ENCODE peak calls at places on chromosomes 12 and 14, in ten cellular contexts. P is SJCRH30, L is upper lobe of right lung, N is pancreas, D is tibial artery, R is heart right ventricle, U is breast epithelium, C is GM23248, Z is stomach, H is adipocyte. G is an unnamed sample. For H3K9me3, the result is how much of the 10 kb centered on the place peaks cover.

GRCh38 chr12:94074970-94075695 is 73.2 kb upstream of the PLXNC1 start:
- DNase-seq in P (no peak), L (peak), N (no peak), D (peak), R (peak), U (peak), C (peak), Z (peak), H (peak), G (no peak)

GRCh38 chr12:18261273-18261672 is at the start of gene PIK3C2G:
- DNase-seq in P (no peak), L (no peak), N (no peak), D (no peak), R (no peak), U (no peak), C (no peak), Z (peak), H (no peak), G (no peak)

GRCh38 chr14:35632276-35633071 is 98.5 kb downstream of the INSM2 start:
- DNase-seq in P (no peak), L (no peak), N (no peak), D (no peak), R (no peak), U (no peak), C (peak), Z (no peak), H (peak), G (no peak)

GRCh38 chr14:33052899-33053400 is 114.3 kb downstream of the NPAS3 start:
- DNase-seq in P (no peak), L (no peak), N (no peak), D (no peak), R (no peak), U (no peak), C (no peak), Z (no peak), H (no peak), G (no peak)

GRCh38 chr14:89681086-89682018 is 264.3 kb upstream of the FOXN3 start:
- DNase-seq in P (no peak), L (no peak), N (no peak), D (no peak), R (no peak), U (no peak), C (no peak), Z (no peak), H (peak), G (no peak)

GRCh38 chr14:76510255-76510654 is 134.3 kb downstream of the ESRRB start:
- DNase-seq in P (no peak), L (peak), N (no peak), D (no peak), R (no peak), U (no peak), C (no peak), Z (no peak), H (no peak), G (no peak)

GRCh38 chr14:77761205-77761931 is 412 bp upstream of the SNW1 start:
- DNase-seq in P (peak), L (no peak), N (no peak), D (peak), R (peak), U (no peak), C (peak), Z (no peak), H (peak), G (no peak)

GRCh38 chr12:87928046-87928445 is 101.2 kb downstream of the C12orf50 start:
- DNase-seq in P (no peak), L (no peak), N (no peak), D (no peak), R (no peak), U (no peak), C (no peak), Z (no peak), H (no peak), G (no peak)

GRCh38 chr14:54621686-54622085 is 54.8 kb downstream of the SAMD4A start:
- DNase-seq in P (no peak), L (no peak), N (no peak), D (no peak), R (no peak), U (no peak), C (peak), Z (no peak), H (peak), G (no peak)

GRCh38 chr14:65153101-65153500 is 50.8 kb upstream of the MAX start:
- DNase-seq in P (peak), L (no peak), N (no peak), D (no peak), R (no peak), U (no peak), C (no peak), Z (no peak), H (no peak), G (no peak)

GRCh38 chr12:24398605-24399004 is 449.1 kb upstream of the SOX5 start:
- DNase-seq in P (no peak), L (no peak), N (no peak), D (no peak), R (no peak), U (no peak), C (no peak), Z (no peak), H (no peak), G (no peak)

GRCh38 chr14:50783542-50783941 is 47.4 kb downstream of the NIN start:
- DNase-seq in P (no peak), L (no peak), N (no peak), D (no peak), R (no peak), U (no peak), C (no peak), Z (no peak), H (no peak), G (no peak)

GRCh38 chr12:51540996-51541395 is 50.0 kb upstream of the SCN8A start:
- DNase-seq in P (no peak), L (no peak), N (no peak), D (no peak), R (no peak), U (no peak), C (no peak), Z (no peak), H (no peak), G (no peak)

GRCh38 chr12:89016970-89017778 is 335.1 kb downstream of the DUSP6 start:
- DNase-seq in P (peak), L (peak), N (no peak), D (no peak), R (peak), U (no peak), C (peak), Z (no peak), H (peak), G (peak)

GRCh38 chr12:105483691-105484090 is 153.2 kb downstream of the C12orf75 start:
- DNase-seq in P (no peak), L (no peak), N (no peak), D (no peak), R (no peak), U (no peak), C (no peak), Z (no peak), H (no peak), G (no peak)

GRCh38 chr12:480831-481230 is 21.1 kb downstream of the B4GALNT3 start:
- DNase-seq in P (peak), L (no peak), N (no peak), D (peak), R (peak), U (no peak), C (peak), Z (no peak), H (no peak), G (no peak)

GRCh38 chr12:12533238-12533829 is 29.3 kb downstream of the DUSP16 start:
- DNase-seq in P (peak), L (peak), N (peak), D (no peak), R (peak), U (no peak), C (no peak), Z (peak), H (peak), G (no peak)

GRCh38 chr12:115337693-115338543 is 653.9 kb upstream of the TBX3 start:
- DNase-seq in P (peak), L (no peak), N (no peak), D (peak), R (peak), U (no peak), C (peak), Z (no peak), H (peak), G (no peak)

GRCh38 chr14:89093083-89093482 is 268.6 kb downstream of the TTC8 start:
- DNase-seq in P (no peak), L (no peak), N (no peak), D (no peak), R (no peak), U (no peak), C (peak), Z (no peak), H (peak), G (no peak)

GRCh38 chr14:68364823-68365222 is 428.0 kb downstream of the ZFP36L1 start:
- DNase-seq in P (peak), L (no peak), N (no peak), D (no peak), R (no peak), U (no peak), C (no peak), Z (no peak), H (no peak), G (no peak)

GRCh38 chr12:46664771-46665287 is 161.0 kb downstream of the SLC38A4 start:
- DNase-seq in P (peak), L (no peak), N (no peak), D (no peak), R (no peak), U (no peak), C (peak), Z (no peak), H (peak), G (no peak)

GRCh38 chr12:117875652-117876491 is 92.9 kb downstream of the KSR2 start:
- DNase-seq in P (peak), L (no peak), N (no peak), D (no peak), R (no peak), U (no peak), C (peak), Z (no peak), H (no peak), G (peak)

GRCh38 chr14:85319101-85319500 is 210.8 kb upstream of the FLRT2 start:
- DNase-seq in P (no peak), L (no peak), N (no peak), D (no peak), R (no peak), U (no peak), C (no peak), Z (no peak), H (no peak), G (no peak)

GRCh38 chr14:85315290-85315689 is 214.7 kb upstream of the FLRT2 start:
- DNase-seq in P (no peak), L (no peak), N (no peak), D (no peak), R (no peak), U (no peak), C (no peak), Z (no peak), H (no peak), G (no peak)

GRCh38 chr14:85316701-85317100 is 213.2 kb upstream of the FLRT2 start:
- DNase-seq in P (no peak), L (no peak), N (no peak), D (no peak), R (no peak), U (no peak), C (peak), Z (no peak), H (peak), G (no peak)

GRCh38 chr14:85315891-85316290 is 214.1 kb upstream of the FLRT2 start:
- DNase-seq in P (no peak), L (no peak), N (no peak), D (no peak), R (no peak), U (no peak), C (peak), Z (no peak), H (no peak), G (no peak)

GRCh38 chr14:85317491-85318021 is 212.4 kb upstream of the FLRT2 start:
- DNase-seq in P (no peak), L (no peak), N (no peak), D (no peak), R (no peak), U (no peak), C (peak), Z (no peak), H (no peak), G (no peak)
- H3K9me3 ChIP-seq in P (under half), L (under half), N (under half), D (under half), R (under half), U (under half), C (under half), Z (under half), H (under half), G (under half)

DNA sequence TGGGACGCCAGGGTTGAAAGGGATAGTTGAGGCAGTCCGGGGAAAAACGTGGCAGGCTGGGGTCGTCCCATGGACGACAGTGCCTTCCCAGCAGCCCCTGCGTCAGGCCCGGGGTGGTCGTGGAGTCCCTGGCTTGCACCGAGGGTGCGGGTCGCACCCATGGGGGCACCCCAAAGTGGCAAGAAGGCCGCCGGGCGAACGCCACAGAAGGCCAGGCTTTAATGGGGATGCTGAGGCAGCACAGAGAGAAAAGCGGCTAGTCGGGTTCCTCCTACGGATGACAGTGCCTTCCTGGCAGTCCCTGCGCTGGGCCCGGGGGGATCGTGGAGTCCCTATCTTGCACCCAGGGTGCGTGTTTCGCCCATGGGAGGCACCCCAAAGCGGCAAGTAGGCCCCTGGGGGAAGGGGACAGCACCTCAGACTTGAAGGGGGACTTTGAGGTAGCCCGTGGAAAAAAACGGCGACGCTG is 158.6 kb upstream of the ALG10B start:
- DNase-seq in P (no peak), L (peak), N (no peak), D (no peak), R (no peak), U (no peak), C (no peak), Z (no peak), H (no peak), G (no peak)
- H3K9me3 ChIP-seq in P (under half), L (under half), N (under half), D (under half), R (under half), U (under half), C (under half), Z (under half), H (under half), G (under half)

GRCh38 chr14:55807059-55807499 is 227.1 kb downstream of the KTN1 start:
- DNase-seq in P (peak), L (peak), N (peak), D (peak), R (peak), U (peak), C (peak), Z (peak), H (peak), G (peak)

GRCh38 chr14:55804198-55804553 is 224.2 kb downstream of the KTN1 start:
- DNase-seq in P (no peak), L (no peak), N (peak), D (no peak), R (no peak), U (no peak), C (no peak), Z (no peak), H (no peak), G (no peak)

GRCh38 chr14:55805250-55805649 is 225.2 kb downstream of the KTN1 start:
- DNase-seq in P (no peak), L (no peak), N (no peak), D (no peak), R (no peak), U (no peak), C (no peak), Z (no peak), H (no peak), G (no peak)

GRCh38 chr14:55807992-55808391 is 228.0 kb downstream of the KTN1 start:
- DNase-seq in P (no peak), L (no peak), N (no peak), D (no peak), R (no peak), U (no peak), C (no peak), Z (no peak), H (no peak), G (no peak)

GRCh38 chr14:55807536-55807935 is 227.5 kb downstream of the KTN1 start:
- DNase-seq in P (no peak), L (no peak), N (no peak), D (no peak), R (no peak), U (no peak), C (no peak), Z (no peak), H (no peak), G (no peak)
- H3K9me3 ChIP-seq in P (under half), L (under half), N (under half), D (under half), R (under half), U (under half), C (under half), Z (under half), H (under half), G (under half)

GRCh38 chr14:42710071-42710470 is 1103.4 kb downstream of the LRFN5 start:
- DNase-seq in P (no peak), L (no peak), N (no peak), D (no peak), R (no peak), U (no peak), C (no peak), Z (no peak), H (no peak), G (no peak)
- H3K9me3 ChIP-seq in P (under half), L (under half), N (under half), D (under half), R (under half), U (under half), C (under half), Z (under half), H (under half), G (under half)

GRCh38 chr12:7292300-7292699 is 11.6 kb upstream of the ACSM4 start:
- DNase-seq in P (no peak), L (no peak), N (no peak), D (no peak), R (no peak), U (no peak), C (no peak), Z (no peak), H (no peak), G (no peak)

GRCh38 chr12:7295529-7295928 is 8.3 kb upstream of the ACSM4 start:
- DNase-seq in P (no peak), L (no peak), N (no peak), D (no peak), R (no peak), U (no peak), C (no peak), Z (no peak), H (no peak), G (no peak)

GRCh38 chr12:7289743-7290142 is 14.1 kb upstream of the ACSM4 start:
- DNase-seq in P (no peak), L (no peak), N (no peak), D (no peak), R (no peak), U (no peak), C (no peak), Z (no peak), H (no peak), G (no peak)

DNA sequence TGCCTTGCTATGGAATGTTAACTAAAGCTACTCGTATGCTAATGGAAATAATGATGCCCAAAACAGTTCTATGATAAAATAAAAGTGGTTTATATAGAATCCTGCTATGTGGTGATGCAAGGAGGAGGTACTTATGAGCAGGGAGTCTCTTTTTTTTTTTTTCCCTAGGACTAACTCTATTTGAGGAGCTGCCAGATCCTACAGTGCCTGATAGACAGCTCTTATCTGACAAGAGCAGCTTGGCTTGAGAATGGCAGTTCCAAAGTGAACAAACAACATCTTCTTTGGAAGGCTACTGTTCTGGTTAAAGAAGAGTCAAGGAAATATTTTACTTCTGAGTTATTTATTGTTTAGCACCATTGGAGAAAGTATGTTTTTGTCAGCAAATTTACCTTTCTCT is 10.2 kb upstream of the ACSM4 start:
- DNase-seq in P (no peak), L (no peak), N (no peak), D (no peak), R (no peak), U (no peak), C (no peak), Z (no peak), H (no peak), G (no peak)
- H3K9me3 ChIP-seq in P (under half), L (under half), N (under half), D (under half), R (under half), U (under half), C (under half), Z (under half), H (under half), G (under half)

GRCh38 chr12:7169951-7170350 is 19.5 kb upstream of the PEX5 start:
- DNase-seq in P (no peak), L (no peak), N (no peak), D (no peak), R (no peak), U (no peak), C (no peak), Z (no peak), H (no peak), G (no peak)
- H3K9me3 ChIP-seq in P (under half), L (under half), N (under half), D (under half), R (under half), U (under half), C (under half), Z (under half), H (half or more), G (under half)

DNA sequence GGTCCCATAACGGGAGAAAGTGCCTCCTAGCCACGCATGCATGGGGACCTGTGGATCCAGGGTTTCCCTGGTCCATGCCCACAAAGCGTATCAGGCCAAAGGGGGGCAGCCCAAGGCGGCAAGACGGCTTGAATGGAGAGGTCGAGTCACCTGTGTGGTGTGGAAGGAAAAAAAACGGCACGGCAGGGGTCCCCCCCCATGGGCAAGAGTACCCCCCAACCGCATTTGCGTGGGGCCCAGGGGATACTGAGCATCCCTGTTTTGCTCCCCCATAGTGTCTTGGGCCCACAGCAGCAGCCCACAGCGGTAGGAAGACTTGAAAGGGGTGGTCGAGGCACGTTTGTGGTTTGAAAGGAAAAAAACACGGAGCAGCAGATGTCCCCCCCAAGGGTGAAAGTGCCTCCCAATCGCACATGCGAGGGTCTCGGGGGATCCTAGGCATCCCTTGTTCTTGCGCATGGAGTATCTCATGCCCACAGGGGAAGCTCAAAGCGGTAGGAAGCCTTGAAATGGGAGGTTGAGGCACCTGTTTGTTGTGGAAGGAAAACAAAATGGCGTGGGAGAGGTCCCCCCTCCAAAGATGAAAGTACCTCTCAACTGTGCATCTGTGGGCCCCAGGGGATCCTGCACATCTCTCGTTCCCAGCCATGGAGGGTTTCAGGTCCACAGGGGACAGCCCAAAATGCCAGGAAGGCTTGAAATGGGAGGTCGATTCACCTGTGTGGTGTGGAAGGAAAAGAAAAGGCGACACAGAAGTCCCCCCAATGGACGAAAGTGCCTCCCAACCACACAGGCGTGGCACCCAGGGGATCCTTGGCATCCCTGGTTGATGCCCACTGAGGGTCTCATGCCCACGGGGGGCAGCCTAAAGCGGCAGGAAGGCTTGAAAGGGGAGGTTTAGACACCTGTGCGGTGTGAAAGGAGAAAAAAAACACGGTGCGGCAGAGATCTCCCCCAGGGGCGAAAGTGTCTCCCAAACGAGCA is 577.5 kb downstream of the ALG10 start:
- DNase-seq in P (no peak), L (peak), N (peak), D (no peak), R (no peak), U (peak), C (no peak), Z (no peak), H (no peak), G (no peak)
- H3K9me3 ChIP-seq in P (under half), L (under half), N (under half), D (under half), R (under half), U (half or more), C (under half), Z (half or more), H (under half), G (under half)

GRCh38 chr14:20223410-20223809 is at the start of gene OR11H6:
- DNase-seq in P (no peak), L (no peak), N (no peak), D (no peak), R (no peak), U (no peak), C (no peak), Z (no peak), H (no peak), G (no peak)

GRCh38 chr14:20228681-20229080 is at the start of gene OR11H7:
- DNase-seq in P (no peak), L (no peak), N (no peak), D (no peak), R (no peak), U (no peak), C (no peak), Z (no peak), H (no peak), G (no peak)
- H3K9me3 ChIP-seq in P (under half), L (under half), N (under half), D (under half), R (under half), U (under half), C (under half), Z (under half), H (under half), G (under half)